ENCODE peak calls at places on chromosomes 3 and 15, in six cellular contexts. One of them, this sample, is unnamed.

GRCh38 chr15:101251830-101252820 is at the start of gene CHSY1:
- DNase-seq in GM12891: peak; percentile 77
- DNase-seq in HepG2: peak; percentile 67
- DNase-seq in GM12878: peak; percentile 57
- DNase-seq in K562: peak; percentile 83
- DNase-seq in H1: peak; percentile 80
- DNase-seq in this sample: peak; percentile 76

GRCh38 chr15:63420333-63420741 is 38.7 kb upstream of the CA12 start:
- DNase-seq in GM12891: no peak
- DNase-seq in HepG2: no peak
- DNase-seq in GM12878: no peak
- DNase-seq in K562: peak; percentile 54
- DNase-seq in H1: no peak
- DNase-seq in this sample: no peak

GRCh38 chr3:63232764-63233396 is 45.2 kb upstream of the SYNPR start:
- DNase-seq in GM12891: no peak
- DNase-seq in HepG2: no peak
- DNase-seq in GM12878: no peak
- DNase-seq in K562: no peak
- DNase-seq in H1: no peak
- DNase-seq in this sample: no peak

GRCh38 chr3:55692958-55693558 is 206.0 kb upstream of the WNT5A start:
- DNase-seq in GM12891: no peak
- DNase-seq in HepG2: no peak
- DNase-seq in GM12878: no peak
- DNase-seq in K562: no peak
- DNase-seq in H1: no peak
- DNase-seq in this sample: no peak

GRCh38 chr3:133474251-133474801 is 74.5 kb downstream of the BFSP2 start:
- DNase-seq in GM12891: no peak
- DNase-seq in HepG2: no peak
- DNase-seq in GM12878: no peak
- DNase-seq in K562: no peak
- DNase-seq in H1: no peak
- DNase-seq in this sample: no peak

GRCh38 chr15:101053261-101053660 is 134.1 kb downstream of the LRRK1 start:
- DNase-seq in GM12891: no peak
- DNase-seq in HepG2: no peak
- DNase-seq in GM12878: no peak
- DNase-seq in K562: no peak
- DNase-seq in H1: peak; percentile 38
- DNase-seq in this sample: no peak

GRCh38 chr3:181886676-181887075 is 175.0 kb downstream of the SOX2 start:
- DNase-seq in GM12891: no peak
- DNase-seq in HepG2: no peak
- DNase-seq in GM12878: no peak
- DNase-seq in K562: no peak
- DNase-seq in H1: no peak
- DNase-seq in this sample: no peak

GRCh38 chr15:58854598-58854997 is 78.9 kb downstream of the SLTM start:
- DNase-seq in GM12891: no peak
- DNase-seq in HepG2: no peak
- DNase-seq in GM12878: no peak
- DNase-seq in K562: no peak
- DNase-seq in H1: no peak
- DNase-seq in this sample: no peak

GRCh38 chr15:99305761-99306505 is 54.7 kb downstream of the LRRC28 start:
- DNase-seq in GM12891: no peak
- DNase-seq in HepG2: peak; percentile 82
- DNase-seq in GM12878: no peak
- DNase-seq in K562: no peak
- DNase-seq in H1: no peak
- DNase-seq in this sample: no peak

GRCh38 chr15:72342385-72342784 is 22.4 kb upstream of the CELF6 start:
- DNase-seq in GM12891: no peak
- DNase-seq in HepG2: peak; percentile 33
- DNase-seq in GM12878: no peak
- DNase-seq in K562: no peak
- DNase-seq in H1: peak; percentile 81
- DNase-seq in this sample: no peak

GRCh38 chr3:69144631-69145244 is 22.3 kb upstream of the LMOD3 start:
- DNase-seq in GM12891: no peak
- DNase-seq in HepG2: no peak
- DNase-seq in GM12878: no peak
- DNase-seq in K562: no peak
- DNase-seq in H1: peak; percentile 58
- DNase-seq in this sample: no peak

GRCh38 chr3:53080612-53081205 is 34.8 kb upstream of the SFMBT1 start:
- DNase-seq in GM12891: no peak
- DNase-seq in HepG2: no peak
- DNase-seq in GM12878: no peak
- DNase-seq in K562: no peak
- DNase-seq in H1: no peak
- DNase-seq in this sample: no peak

GRCh38 chr15:47206358-47206978 is 510.8 kb upstream of the SEMA6D start:
- DNase-seq in GM12891: no peak
- DNase-seq in HepG2: no peak
- DNase-seq in GM12878: no peak
- DNase-seq in K562: no peak
- DNase-seq in H1: no peak
- DNase-seq in this sample: no peak

GRCh38 chr15:70490148-70490837 is 273.1 kb downstream of the UACA start:
- DNase-seq in GM12891: no peak
- DNase-seq in HepG2: no peak
- DNase-seq in GM12878: no peak
- DNase-seq in K562: no peak
- DNase-seq in H1: no peak
- DNase-seq in this sample: no peak

GRCh38 chr15:80693682-80694623 is 1.2 kb upstream of the ABHD17C start:
- DNase-seq in GM12891: no peak
- DNase-seq in HepG2: no peak
- DNase-seq in GM12878: no peak
- DNase-seq in K562: no peak
- DNase-seq in H1: no peak
- DNase-seq in this sample: no peak

GRCh38 chr3:76065975-76066374 is 280.6 kb upstream of the ZNF717 start:
- DNase-seq in GM12891: no peak
- DNase-seq in HepG2: no peak
- DNase-seq in GM12878: no peak
- DNase-seq in K562: no peak
- DNase-seq in H1: no peak
- DNase-seq in this sample: no peak

GRCh38 chr3:76107935-76108570 is 322.7 kb upstream of the ZNF717 start:
- DNase-seq in GM12891: no peak
- DNase-seq in HepG2: peak; percentile 1
- DNase-seq in GM12878: no peak
- DNase-seq in K562: peak; percentile 4
- DNase-seq in H1: no peak
- DNase-seq in this sample: no peak

GRCh38 chr15:92104069-92104468 is 250.6 kb downstream of the SLCO3A1 start:
- DNase-seq in GM12891: no peak
- DNase-seq in HepG2: no peak
- DNase-seq in GM12878: no peak
- DNase-seq in K562: no peak
- DNase-seq in H1: no peak
- DNase-seq in this sample: no peak

GRCh38 chr3:112338727-112339056 is 5.7 kb downstream of the CD200 start:
- DNase-seq in GM12891: no peak
- DNase-seq in HepG2: no peak
- DNase-seq in GM12878: no peak
- DNase-seq in K562: no peak
- DNase-seq in H1: no peak
- DNase-seq in this sample: no peak

GRCh38 chr3:171001250-171001893 is 25.1 kb downstream of the SLC2A2 start:
- DNase-seq in GM12891: no peak
- DNase-seq in HepG2: peak; percentile 96
- DNase-seq in GM12878: no peak
- DNase-seq in K562: no peak
- DNase-seq in H1: no peak
- DNase-seq in this sample: no peak
- TF ChIP-seq POLR2AphosphoS5 in GM12891: no peak
- TF ChIP-seq POLR2AphosphoS5 in HepG2: no peak
- TF ChIP-seq POLR2AphosphoS5 in GM12878: no peak
- TF ChIP-seq POLR2AphosphoS5 in K562: no peak
- TF ChIP-seq POLR2AphosphoS5 in H1: no peak
- TF ChIP-seq POLR2AphosphoS5 in this sample: no peak

GRCh38 chr3:139611540-139611939 is 66.2 kb downstream of the NMNAT3 start:
- DNase-seq in GM12891: no peak
- DNase-seq in HepG2: no peak
- DNase-seq in GM12878: no peak
- DNase-seq in K562: no peak
- DNase-seq in H1: no peak
- DNase-seq in this sample: no peak
- TF ChIP-seq POLR2A in GM12891: no peak
- TF ChIP-seq POLR2A in HepG2: no peak
- TF ChIP-seq POLR2A in GM12878: no peak
- TF ChIP-seq POLR2A in K562: no peak
- TF ChIP-seq POLR2A in H1: no peak
- TF ChIP-seq POLR2A in this sample: no peak

DNA sequence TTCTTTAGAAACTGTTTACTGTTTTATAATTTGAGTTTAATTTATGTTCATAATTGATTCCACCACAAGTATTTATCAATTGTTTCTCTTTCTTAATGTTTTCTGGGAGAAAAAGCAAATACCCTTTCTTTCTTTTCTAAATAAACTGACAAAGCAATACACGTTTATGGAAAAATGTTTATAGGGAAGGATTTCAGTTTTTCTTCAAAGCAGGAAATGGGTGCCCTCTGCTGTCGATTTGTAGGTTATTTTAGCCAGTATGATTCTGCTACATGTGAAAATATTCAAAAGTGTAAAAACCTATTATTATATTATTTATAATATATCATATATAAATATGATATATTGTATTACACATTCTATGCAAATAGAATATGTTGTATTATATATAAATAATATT is 921.0 kb upstream of the ROBO1 start:
- DNase-seq in GM12891: no peak
- DNase-seq in HepG2: peak; percentile 19
- DNase-seq in GM12878: no peak
- DNase-seq in K562: no peak
- DNase-seq in H1: no peak
- DNase-seq in this sample: no peak
- TF ChIP-seq TAF1 in GM12891: no peak
- TF ChIP-seq TAF1 in HepG2: no peak
- TF ChIP-seq TAF1 in GM12878: no peak
- TF ChIP-seq TAF1 in K562: no peak
- TF ChIP-seq TAF1 in H1: no peak
- TF ChIP-seq TAF1 in this sample: no peak

DNA sequence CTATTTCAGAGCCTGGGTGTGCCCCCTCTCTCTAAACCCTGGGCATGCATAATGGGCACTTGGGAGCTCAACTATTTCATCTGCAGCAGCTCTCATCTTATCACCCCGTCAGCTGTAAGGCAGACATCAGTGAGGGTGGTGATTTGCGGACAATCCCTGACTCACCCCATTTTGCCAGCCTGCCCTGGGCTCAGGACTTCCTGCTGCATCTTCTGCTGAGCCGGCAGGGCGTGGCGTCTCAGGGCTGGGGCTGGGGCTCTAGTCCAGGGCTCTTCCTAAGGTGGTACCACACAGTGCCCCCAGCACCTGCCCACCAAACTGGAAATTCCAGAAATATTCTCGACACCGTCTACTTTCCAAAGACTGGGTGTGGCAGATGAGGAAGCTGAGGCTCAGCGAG is 925 bp upstream of the PSTPIP1 start:
- DNase-seq in GM12891: no peak
- DNase-seq in HepG2: no peak
- DNase-seq in GM12878: no peak
- DNase-seq in K562: no peak
- DNase-seq in H1: no peak
- DNase-seq in this sample: no peak
- TF ChIP-seq POLR2AphosphoS5 in GM12891: no peak
- TF ChIP-seq POLR2AphosphoS5 in HepG2: no peak
- TF ChIP-seq POLR2AphosphoS5 in GM12878: no peak
- TF ChIP-seq POLR2AphosphoS5 in K562: no peak
- TF ChIP-seq POLR2AphosphoS5 in H1: no peak
- TF ChIP-seq POLR2AphosphoS5 in this sample: no peak

This sample was measured in GM12892.